ENCODE peak calls at places on chromosomes 2 and 18, in six cellular contexts. W is WTC11, H is K562, U is endothelial cell of umbilical vein, A is H1, Y is HepG2. T is an unnamed sample.

GRCh38 chr2:241879326-241879725 is 9.8 kb downstream of the RTP5 start:
- DNase-seq in U (no peak), A (no peak), H (no peak), Y (no peak), W (no peak), T (no peak)

GRCh38 chr2:156333274-156333950 is 891 bp upstream of the NR4A2 start:
- DNase-seq in W (no peak), A (no peak), U (no peak), H (peak), Y (no peak), T (no peak)

GRCh38 chr2:47006374-47007220 is 91.0 kb upstream of the MCFD2 start:
- DNase-seq in A (no peak), Y (no peak), H (no peak), W (no peak), U (no peak), T (no peak)

GRCh38 chr2:151544449-151544848 is 134.7 kb downstream of the RIF1 start:
- DNase-seq in U (no peak), H (no peak), W (no peak), A (no peak), Y (no peak), T (no peak)

GRCh38 chr2:232882505-232883115 is 12.5 kb downstream of the SNORC start:
- DNase-seq in W (no peak), A (no peak), H (no peak), U (no peak), Y (no peak), T (no peak)

GRCh38 chr2:143469323-143469722 is 340.1 kb downstream of the ARHGAP15 start:
- DNase-seq in U (no peak), H (no peak), A (no peak), Y (no peak), W (no peak), T (no peak)

GRCh38 chr2:57878573-57878910 is 168.1 kb upstream of the VRK2 start:
- DNase-seq in U (no peak), Y (no peak), W (no peak), H (no peak), A (no peak), T (no peak)

GRCh38 chr2:73886357-73886756 is 6.5 kb upstream of the ACTG2 start:
- DNase-seq in H (no peak), A (no peak), Y (no peak), W (no peak), U (no peak), T (no peak)

GRCh38 chr2:230873670-230874401 is 9.1 kb downstream of the ITM2C start:
- DNase-seq in Y (no peak), U (no peak), W (no peak), H (no peak), A (no peak), T (no peak)

GRCh38 chr2:192559541-192560126 is 364.9 kb upstream of the TMEFF2 start:
- DNase-seq in W (no peak), A (no peak), Y (no peak), U (no peak), H (no peak), T (no peak)

GRCh38 chr2:199862779-199863178 is 11.8 kb upstream of the FTCDNL1 start:
- DNase-seq in A (no peak), Y (no peak), U (no peak), W (no peak), H (no peak), T (no peak)

GRCh38 chr18:13302611-13303267 is 84.2 kb downstream of the LDLRAD4 start:
- DNase-seq in A (no peak), W (no peak), Y (no peak), H (no peak), U (peak), T (no peak)

GRCh38 chr2:232941400-232941799 is 71.3 kb downstream of the SNORC start:
- DNase-seq in Y (no peak), W (no peak), U (no peak), A (no peak), H (no peak), T (no peak)

GRCh38 chr2:110858993-110859770 is 126.8 kb downstream of the ACOXL start:
- DNase-seq in H (no peak), W (no peak), A (no peak), Y (no peak), U (no peak), T (no peak)

GRCh38 chr2:241519669-241520068 is 11.3 kb upstream of the STK25 start:
- DNase-seq in H (no peak), U (no peak), Y (no peak), A (no peak), W (no peak), T (no peak)

GRCh38 chr18:54075681-54076080 is 148.8 kb downstream of the MBD2 start:
- DNase-seq in A (no peak), Y (no peak), U (no peak), H (no peak), W (no peak), T (no peak)

GRCh38 chr2:102436284-102436683 is 13.3 kb downstream of the IL18RAP start:
- DNase-seq in Y (no peak), A (no peak), H (no peak), U (peak), W (no peak), T (no peak)

GRCh38 chr2:179049546-179050311 is at the start of gene CCDC141:
- DNase-seq in U (no peak), W (no peak), H (no peak), Y (peak), A (no peak), T (no peak)

GRCh38 chr2:100889286-100889685 is 69.3 kb downstream of the NPAS2 start:
- DNase-seq in W (no peak), U (no peak), A (no peak), Y (no peak), H (no peak), T (no peak)

GRCh38 chr2:26757873-26758789 is 6.0 kb upstream of the SLC35F6 start:
- DNase-seq in W (peak), U (peak), H (no peak), Y (peak), A (no peak), T (peak)

GRCh38 chr2:120379916-120380893 is 34.3 kb downstream of the INHBB start:
- DNase-seq in Y (no peak), U (no peak), H (no peak), A (no peak), W (no peak), T (no peak)

GRCh38 chr2:168428431-168428830 is 27.6 kb upstream of the CERS6 start:
- DNase-seq in Y (no peak), W (no peak), A (no peak), H (no peak), U (no peak), T (no peak)

GRCh38 chr2:162114291-162114690 is 37.8 kb downstream of the GCG start:
- DNase-seq in Y (no peak), A (no peak), U (peak), H (no peak), W (no peak), T (no peak)

GRCh38 chr18:8868276-8868675 is 162.9 kb downstream of the MTCL1 start:
- DNase-seq in W (no peak), H (no peak), Y (no peak), A (no peak), U (no peak), T (no peak)

GRCh38 chr2:192267484-192267883 is 72.8 kb upstream of the TMEFF2 start:
- DNase-seq in H (no peak), Y (no peak), W (no peak), A (no peak), U (peak), T (peak)

GRCh38 chr2:241534293-241534692 is 24.3 kb upstream of the BOK start:
- DNase-seq in W (no peak), A (no peak), U (no peak), Y (no peak), H (no peak), T (no peak)

GRCh38 chr2:239725551-239725890 is 299.6 kb downstream of the NDUFA10 start:
- DNase-seq in Y (no peak), W (no peak), A (no peak), H (no peak), U (no peak), T (no peak)

GRCh38 chr2:19274439-19274838 is 84.0 kb downstream of the OSR1 start:
- DNase-seq in H (no peak), W (no peak), A (no peak), Y (no peak), U (no peak), T (no peak)
- TF ChIP-seq JUN in H (no peak), W (no peak), A (no peak), Y (no peak), U (no peak), T (no peak)

GRCh38 chr2:39379643-39380524 is 57.2 kb downstream of the MAP4K3 start:
- DNase-seq in W (no peak), U (peak), A (no peak), H (peak), Y (peak), T (peak)
- TF ChIP-seq JUN in W (no peak), U (no peak), A (no peak), H (no peak), Y (no peak), T (no peak)

GRCh38 chr2:218569661-218570500 is 1.2 kb downstream of the CNOT9 start:
- DNase-seq in W (no peak), H (no peak), A (no peak), U (peak), Y (peak), T (no peak)

GRCh38 chr2:218567797-218568189 is 358 bp downstream of the USP37 start:
- DNase-seq in W (no peak), H (no peak), Y (no peak), U (no peak), A (no peak), T (no peak)

GRCh38 chr2:218568190-218569037 is at the start of the genes CNOT9 and USP37:
- DNase-seq in U (peak), H (peak), A (peak), W (peak), Y (peak), T (peak)

GRCh38 chr2:218569038-218569431 is 396 bp downstream of the CNOT9 start:
- DNase-seq in U (peak), H (no peak), Y (peak), A (no peak), W (peak), T (peak)

GRCh38 chr2:218570850-218571249 is 2.2 kb downstream of the CNOT9 start:
- DNase-seq in H (no peak), U (peak), W (no peak), Y (no peak), A (no peak), T (no peak)
- TF ChIP-seq JUN in H (no peak), U (peak), W (no peak), Y (no peak), A (no peak), T (no peak)

GRCh38 chr2:236177604-236177966 is 9.4 kb upstream of the GBX2 start:
- DNase-seq in A (no peak), W (peak), H (peak), Y (peak), U (peak), T (peak)
- TF ChIP-seq JUN in A (no peak), W (no peak), H (no peak), Y (no peak), U (no peak), T (no peak)

GRCh38 chr18:34492652-34493051 is 217.4 kb upstream of the DTNA start:
- DNase-seq in W (no peak), Y (peak), H (no peak), U (no peak), A (no peak), T (no peak)

GRCh38 chr18:34493566-34494358 is 216.3 kb upstream of the DTNA start:
- DNase-seq in W (peak), U (peak), H (no peak), Y (peak), A (no peak), T (no peak)

GRCh38 chr18:34495434-34495833 is 214.7 kb upstream of the DTNA start:
- DNase-seq in H (no peak), U (no peak), Y (no peak), W (no peak), A (no peak), T (no peak)

GRCh38 chr18:34493099-34493544 is 217.0 kb upstream of the DTNA start:
- DNase-seq in W (peak), A (peak), H (no peak), Y (peak), U (peak), T (no peak)

DNA sequence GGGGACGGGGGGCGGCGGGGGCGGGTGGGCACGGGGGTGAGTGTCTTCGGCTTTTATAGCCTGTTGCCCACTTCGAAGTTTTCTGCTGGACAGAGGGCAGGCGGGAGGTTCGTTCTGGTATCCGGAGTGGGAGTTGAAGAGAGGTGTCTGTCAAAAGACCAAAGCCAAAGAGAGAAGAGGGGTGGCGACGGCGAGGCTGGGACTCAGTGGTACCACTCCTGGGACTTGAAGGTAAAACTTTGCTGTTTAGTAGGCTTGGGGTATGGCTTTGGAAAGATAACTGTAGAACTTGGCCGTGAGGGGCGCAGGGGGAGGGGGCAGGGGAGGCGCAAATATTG is 215.8 kb upstream of the DTNA start:
- DNase-seq in U (peak), H (no peak), W (peak), A (no peak), Y (peak), T (no peak)
- TF ChIP-seq JUN in U (no peak), H (no peak), W (no peak), A (no peak), Y (no peak), T (no peak)

GRCh38 chr2:141020346-141020745 is 1110.5 kb downstream of the LRP1B start:
- DNase-seq in W (no peak), H (no peak), Y (no peak), U (no peak), A (no peak), T (no peak)
- TF ChIP-seq JUN in W (no peak), H (no peak), Y (no peak), U (no peak), A (no peak), T (no peak)

DNA sequence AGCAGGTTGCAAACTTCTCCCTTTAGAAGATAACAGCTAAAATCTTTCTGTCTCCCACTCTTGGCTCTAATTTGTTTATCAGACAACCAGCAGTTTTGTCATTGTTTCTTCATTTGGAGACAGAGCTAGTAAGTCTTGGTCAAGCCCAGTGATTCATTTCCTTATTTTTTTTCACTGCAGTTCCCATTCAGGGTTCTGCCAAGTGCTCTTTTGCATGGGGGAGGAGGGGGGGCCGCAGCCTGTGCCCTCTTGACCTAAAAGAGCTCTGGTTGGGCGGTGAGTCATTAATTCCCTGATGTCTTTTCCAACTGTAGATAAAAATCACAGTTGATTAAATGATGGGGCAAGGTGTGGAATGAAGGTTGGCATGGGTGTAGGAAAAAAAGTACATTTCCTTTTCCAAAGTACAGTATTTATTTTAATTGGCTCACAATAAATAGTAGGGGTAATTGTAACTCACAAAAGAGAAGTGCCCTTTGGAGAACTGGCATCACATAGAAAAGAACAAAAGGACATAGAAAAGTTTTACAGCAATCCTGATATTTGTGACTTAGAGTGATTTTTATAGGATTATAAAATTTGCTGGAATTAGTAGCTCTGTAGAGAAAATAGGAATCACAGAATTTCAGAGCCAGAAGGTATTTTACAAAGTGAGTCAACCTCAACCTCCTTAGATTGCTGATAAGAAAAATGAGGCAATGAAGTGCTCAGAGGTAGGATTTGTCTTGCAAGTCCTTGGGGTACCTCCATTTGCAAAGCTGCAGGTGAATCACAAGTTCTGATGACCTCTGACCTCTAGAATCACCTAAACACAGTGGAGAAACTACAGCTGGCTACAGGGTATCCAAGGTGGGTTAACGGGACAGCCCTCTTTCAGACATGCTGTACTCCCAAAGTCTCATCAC is 133.5 kb downstream of the SOCS6 start:
- DNase-seq in U (peak), W (no peak), Y (peak), A (no peak), H (no peak), T (peak)
- TF ChIP-seq JUN in U (peak), W (no peak), Y (no peak), A (no peak), H (no peak), T (peak)

DNA sequence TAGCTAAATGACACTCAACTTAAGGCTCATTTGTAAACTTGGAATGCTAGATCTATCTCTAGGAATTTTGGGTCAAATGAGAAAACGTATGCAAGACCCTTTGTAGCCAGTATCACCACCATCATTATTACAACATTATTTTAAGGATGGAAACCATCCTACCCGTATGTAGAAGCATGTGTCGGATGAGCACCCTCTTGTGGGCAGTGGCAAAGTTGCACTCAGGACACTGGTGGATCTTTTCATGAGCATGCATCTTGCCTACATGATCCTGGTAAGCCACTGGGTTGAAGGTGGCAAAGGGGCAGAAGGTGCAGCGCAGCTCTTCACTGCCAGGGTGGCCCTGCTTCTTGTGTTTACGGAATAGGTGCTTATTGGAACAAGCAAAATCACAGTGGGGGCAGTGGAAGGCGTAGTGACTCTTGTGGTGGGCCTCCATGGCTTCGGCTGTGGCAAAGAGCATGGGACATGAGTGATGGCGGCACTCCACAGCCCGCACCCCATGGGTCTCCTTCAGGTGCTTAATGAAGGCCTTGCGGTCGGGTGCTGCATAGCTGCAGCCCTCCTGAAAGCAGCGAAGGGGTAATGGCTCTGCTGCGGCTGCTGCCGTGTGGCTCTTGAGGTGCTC is 10.8 kb downstream of the ZNF142 start:
- DNase-seq in U (peak), A (no peak), H (peak), W (peak), Y (peak), T (peak)
- TF ChIP-seq JUN in U (no peak), A (no peak), H (no peak), W (no peak), Y (no peak), T (no peak)

GRCh38 chr2:215556979-215557378 is 121.1 kb upstream of the FN1 start:
- DNase-seq in Y (no peak), A (no peak), W (no peak), U (no peak), H (no peak), T (no peak)
- TF ChIP-seq JUN in Y (no peak), A (no peak), W (no peak), U (no peak), H (no peak), T (no peak)